ENCODE peak calls at places on chromosomes 11 and 22, in six cellular contexts. X is NCI-H187 treated with DMSO at 0.1 percent for 48 hours; N is substantia nigra; D is HS-27A; E is stimulated activated CD4-positive, alpha-beta T cell treated with anti-CD3 and anti-CD28 coated beads, Interleukin-15, amount 100 ng/mL, for 24 hours; J is IMR-90. M is an unnamed sample.

GRCh38 chr11:123351375-123351774 is 78.7 kb upstream of the GRAMD1B start:
- DNase-seq in X (no peak), N (peak), D (no peak), E (no peak), J (no peak), M (peak)

GRCh38 chr11:132126973-132127900 is 756.8 kb downstream of the NTM start:
- DNase-seq in X (peak), N (peak), D (peak), E (no peak), J (peak), M (peak)

GRCh38 chr11:57402188-57403066 is 12.0 kb upstream of the PRG2 start:
- DNase-seq in X (no peak), N (no peak), D (no peak), E (no peak), J (no peak), M (no peak)

GRCh38 chr11:44627911-44628729 is 62.7 kb downstream of the CD82 start:
- DNase-seq in X (no peak), N (peak), D (no peak), E (no peak), J (peak), M (peak)

GRCh38 chr11:111694851-111695250 is 71.3 kb downstream of the PPP2R1B start:
- DNase-seq in X (no peak), N (no peak), D (peak), E (no peak), J (peak), M (no peak)

GRCh38 chr11:61966673-61967176 is 709 bp downstream of the FTH1 start:
- DNase-seq in X (no peak), N (no peak), D (no peak), E (peak), J (no peak), M (no peak)

GRCh38 chr11:34632105-34632780 is 11.3 kb downstream of the EHF start:
- DNase-seq in X (no peak), N (peak), D (peak), E (no peak), J (no peak), M (no peak)

GRCh38 chr22:44003776-44004460 is 20.2 kb upstream of the PARVB start:
- DNase-seq in X (no peak), N (no peak), D (no peak), E (no peak), J (no peak), M (no peak)

GRCh38 chr11:116691779-116692178 is 81.0 kb downstream of the BUD13 start:
- DNase-seq in X (no peak), N (peak), D (no peak), E (peak), J (peak), M (peak)

GRCh38 chr11:128776434-128777284 is 82.8 kb downstream of the FLI1 start:
- DNase-seq in X (no peak), N (peak), D (no peak), E (peak), J (peak), M (peak)

GRCh38 chr11:128463386-128463829 is 124.0 kb downstream of the ETS1 start:
- DNase-seq in X (no peak), N (no peak), D (peak), E (no peak), J (peak), M (peak)

GRCh38 chr11:6646040-6646439 is 9.6 kb downstream of the DCHS1 start:
- DNase-seq in X (no peak), N (no peak), D (no peak), E (no peak), J (peak), M (peak)

GRCh38 chr11:93623179-93623578 is 38.3 kb upstream of the CEP295 start:
- DNase-seq in X (no peak), N (no peak), D (no peak), E (no peak), J (no peak), M (no peak)

GRCh38 chr11:5611627-5612026 is 13.2 kb upstream of the TRIM34 start:
- DNase-seq in X (no peak), N (no peak), D (no peak), E (no peak), J (no peak), M (no peak)

GRCh38 chr22:48426466-48427380 is 1401.0 kb downstream of the BRD1 start:
- DNase-seq in X (no peak), N (no peak), D (no peak), E (no peak), J (no peak), M (no peak)

GRCh38 chr22:30097861-30098260 is 17.6 kb downstream of the HORMAD2 start:
- DNase-seq in X (no peak), N (no peak), D (no peak), E (no peak), J (no peak), M (no peak)

M was measured in heart left ventricle.